ENCODE peak calls at places on chromosomes 3 and 15, in ten cellular contexts. C is EL; J is stimulated activated CD8-positive, alpha-beta memory T cell treated with anti-CD3 and anti-CD28 coated beads, Interleukin-15, amount 100 ng/mL, for 24 hours; T is PC-3; X is LNCaP clone FGC; Z is NAMALWA; M is M059J; Y is occipital lobe; H is cardiac fibroblast; P is mesendoderm. Q is an unnamed sample.

GRCh38 chr15:100220058-100220728 is 121.6 kb downstream of the ADAMTS17 start:
- DNase-seq in C (no peak), J (no peak), T (no peak), X (no peak), Z (no peak), M (no peak), Y (no peak), H (no peak), P (peak; percentile 14), Q (no peak)

GRCh38 chr15:101637549-101638318 is 14.4 kb downstream of the TM2D3 start:
- DNase-seq in C (no peak), J (no peak), T (peak; percentile 85), X (no peak), Z (no peak), M (peak; percentile 66), Y (no peak), H (peak; percentile 74), P (no peak), Q (no peak)

GRCh38 chr15:101188517-101189340 is 63.1 kb downstream of the CHSY1 start:
- DNase-seq in C (peak; percentile 87), J (no peak), T (peak; percentile 29), X (no peak), Z (no peak), M (peak; percentile 80), Y (no peak), H (peak; percentile 80), P (no peak), Q (no peak)

GRCh38 chr3:177150970-177151627 is 46.2 kb downstream of the TBL1XR1 start:
- DNase-seq in C (peak; percentile 90), J (no peak), T (peak; percentile 92), X (peak; percentile 41), Z (peak; percentile 45), M (peak; percentile 93), Y (no peak), H (peak; percentile 91), P (no peak), Q (peak; percentile 76)

GRCh38 chr15:55703873-55704285 is 39.1 kb downstream of the PRTG start:
- DNase-seq in C (peak; percentile 61), J (no peak), T (no peak), X (no peak), Z (peak; percentile 47), M (peak; percentile 18), Y (no peak), H (peak; percentile 19), P (no peak), Q (peak; percentile 74)

GRCh38 chr15:63502137-63502801 is 2.1 kb upstream of the USP3 start:
- DNase-seq in C (peak; percentile 40), J (no peak), T (peak; percentile 87), X (peak; percentile 90), Z (no peak), M (no peak), Y (no peak), H (peak; percentile 73), P (no peak), Q (peak; percentile 41)

GRCh38 chr15:41971089-41971892 is 1.1 kb downstream of the EHD4 start:
- DNase-seq in C (peak; percentile 78), J (peak; percentile 25), T (peak; percentile 82), X (no peak), Z (peak; percentile 89), M (peak; percentile 85), Y (no peak), H (peak; percentile 65), P (peak; percentile 82), Q (peak; percentile 83)

GRCh38 chr15:85741021-85741421 is 53.7 kb downstream of the KLHL25 start:
- DNase-seq in C (no peak), J (no peak), T (no peak), X (no peak), Z (no peak), M (no peak), Y (peak; percentile 26), H (no peak), P (no peak), Q (no peak)

GRCh38 chr15:90862964-90863721 is 5.2 kb upstream of the FURIN start:
- DNase-seq in C (peak; percentile 42), J (no peak), T (peak; percentile 68), X (no peak), Z (no peak), M (peak; percentile 32), Y (no peak), H (peak; percentile 35), P (no peak), Q (no peak)

GRCh38 chr15:69755571-69756310 is 303.1 kb downstream of the RPLP1 start:
- DNase-seq in C (peak; percentile 12), J (peak; percentile 45), T (no peak), X (no peak), Z (peak; percentile 35), M (peak; percentile 80), Y (no peak), H (peak; percentile 58), P (no peak), Q (no peak)

GRCh38 chr3:49427581-49427980 is 1.5 kb downstream of the NICN1 start:
- DNase-seq in C (no peak), J (no peak), T (no peak), X (no peak), Z (no peak), M (no peak), Y (no peak), H (no peak), P (no peak), Q (no peak)

GRCh38 chr3:182533394-182533793 is 259.9 kb upstream of the ATP11B start:
- DNase-seq in C (no peak), J (no peak), T (peak; percentile 41), X (no peak), Z (peak; percentile 7), M (peak; percentile 7), Y (no peak), H (no peak), P (no peak), Q (peak; percentile 14)

GRCh38 chr15:99295840-99296239 is 44.6 kb downstream of the LRRC28 start:
- DNase-seq in C (no peak), J (no peak), T (no peak), X (no peak), Z (no peak), M (no peak), Y (no peak), H (no peak), P (no peak), Q (no peak)

GRCh38 chr3:71355862-71356261 is 227.7 kb downstream of the FOXP1 start:
- DNase-seq in C (no peak), J (no peak), T (no peak), X (no peak), Z (no peak), M (no peak), Y (no peak), H (no peak), P (no peak), Q (no peak)

GRCh38 chr15:51561271-51561670 is 61.3 kb downstream of the DMXL2 start:
- DNase-seq in C (no peak), J (no peak), T (no peak), X (no peak), Z (no peak), M (no peak), Y (no peak), H (no peak), P (peak; percentile 53), Q (no peak)

GRCh38 chr3:66153471-66153870 is 67.3 kb upstream of the SLC25A26 start:
- DNase-seq in C (no peak), J (no peak), T (no peak), X (no peak), Z (no peak), M (no peak), Y (peak; percentile 11), H (no peak), P (no peak), Q (no peak)

GRCh38 chr15:63176302-63176701 is 13.1 kb upstream of the RAB8B start:
- DNase-seq in C (no peak), J (no peak), T (peak; percentile 76), X (no peak), Z (no peak), M (peak; percentile 77), Y (no peak), H (no peak), P (no peak), Q (no peak)

GRCh38 chr3:10551821-10552630 is 46.6 kb upstream of the ATP2B2 start:
- DNase-seq in C (peak; percentile 74), J (peak; percentile 63), T (peak; percentile 80), X (no peak), Z (no peak), M (peak; percentile 76), Y (peak; percentile 86), H (no peak), P (no peak), Q (peak; percentile 72)

GRCh38 chr3:71088019-71088711 is 495.4 kb downstream of the FOXP1 start:
- DNase-seq in C (no peak), J (no peak), T (no peak), X (no peak), Z (no peak), M (no peak), Y (no peak), H (peak; percentile 41), P (no peak), Q (no peak)

GRCh38 chr3:18988619-18989229 is 159.6 kb upstream of the KCNH8 start:
- DNase-seq in C (no peak), J (no peak), T (peak; percentile 81), X (peak; percentile 23), Z (peak; percentile 61), M (no peak), Y (no peak), H (peak; percentile 18), P (peak; percentile 65), Q (peak; percentile 24)

GRCh38 chr3:196115678-196116083 is 33.8 kb upstream of the TFRC start:
- DNase-seq in C (no peak), J (no peak), T (no peak), X (no peak), Z (peak; percentile 34), M (no peak), Y (no peak), H (no peak), P (no peak), Q (no peak)

GRCh38 chr3:142168514-142168913 is 19.2 kb upstream of the TFDP2 start:
- DNase-seq in C (no peak), J (no peak), T (no peak), X (no peak), Z (no peak), M (no peak), Y (no peak), H (no peak), P (no peak), Q (no peak)

GRCh38 chr15:77675806-77676415 is 43.2 kb upstream of the LINGO1 start:
- DNase-seq in C (no peak), J (no peak), T (no peak), X (no peak), Z (no peak), M (no peak), Y (no peak), H (no peak), P (no peak), Q (no peak)

GRCh38 chr3:178195824-178196223 is 340.4 kb upstream of the KCNMB2 start:
- DNase-seq in C (peak; percentile 55), J (no peak), T (peak; percentile 51), X (no peak), Z (no peak), M (peak; percentile 82), Y (no peak), H (peak; percentile 79), P (no peak), Q (no peak)

GRCh38 chr3:17195856-17196604 is 311.3 kb downstream of the PLCL2 start:
- DNase-seq in C (no peak), J (no peak), T (peak; percentile 12), X (no peak), Z (peak; percentile 87), M (no peak), Y (no peak), H (peak; percentile 58), P (peak; percentile 41), Q (peak; percentile 10)

Q was measured in A673.